ENCODE peak calls at places on chromosomes 7 and 10, in nine cellular contexts. B, R, H, C, K, V, T, U and I are unnamed samples.
A peak's percentile ranks its signal among the peaks of the same experiment; 100 is the strongest.

GRCh38 chr7:112021348-112022044 is 184.7 kb downstream of the DOCK4 start:
- DNase-seq in B (no peak), R (no peak), H (no peak), C (no peak), K (no peak), V (no peak), T (no peak), U (no peak), I (no peak)

GRCh38 chr7:16203065-16203464 is 218.3 kb downstream of the CRPPA start:
- DNase-seq in B (no peak), R (no peak), H (no peak), C (no peak), K (no peak), V (no peak), T (no peak), U (no peak), I (no peak)

GRCh38 chr7:38105874-38106483 is 72.1 kb upstream of the STARD3NL start:
- DNase-seq in B (no peak), R (no peak), H (peak; percentile 56), C (peak; percentile 63), K (no peak), V (peak; percentile 58), T (no peak), U (peak; percentile 67), I (peak; percentile 20)

GRCh38 chr7:89607797-89608196 is 546.5 kb upstream of the STEAP1 start:
- DNase-seq in B (no peak), R (no peak), H (no peak), C (no peak), K (no peak), V (no peak), T (no peak), U (no peak), I (no peak)

GRCh38 chr7:134031835-134032617 is 95.1 kb upstream of the LRGUK start:
- DNase-seq in B (no peak), R (no peak), H (no peak), C (no peak), K (no peak), V (no peak), T (no peak), U (peak; percentile 4), I (no peak)

GRCh38 chr7:2451171-2452073 is 24.8 kb downstream of the GRIFIN start:
- DNase-seq in B (peak; percentile 32), R (peak; percentile 87), H (peak; percentile 92), C (peak; percentile 66), K (peak; percentile 97), V (peak; percentile 88), T (peak; percentile 96), U (peak; percentile 83), I (peak; percentile 94)

GRCh38 chr7:5550385-5550784 is 126.8 kb upstream of the TNRC18 start:
- DNase-seq in B (no peak), R (no peak), H (no peak), C (no peak), K (no peak), V (no peak), T (no peak), U (no peak), I (no peak)

GRCh38 chr10:61834519-61834918 is 67.0 kb upstream of the ARID5B start:
- DNase-seq in B (no peak), R (no peak), H (no peak), C (no peak), K (no peak), V (no peak), T (no peak), U (no peak), I (no peak)

GRCh38 chr7:51666751-51667150 is 350.1 kb upstream of the COBL start:
- DNase-seq in B (no peak), R (no peak), H (no peak), C (no peak), K (no peak), V (no peak), T (no peak), U (no peak), I (no peak)
- TF ChIP-seq CTCF in B (no peak), R (no peak), H (no peak), C (no peak), K (no peak), V (no peak), T (no peak), U (no peak), I (no peak)

DNA sequence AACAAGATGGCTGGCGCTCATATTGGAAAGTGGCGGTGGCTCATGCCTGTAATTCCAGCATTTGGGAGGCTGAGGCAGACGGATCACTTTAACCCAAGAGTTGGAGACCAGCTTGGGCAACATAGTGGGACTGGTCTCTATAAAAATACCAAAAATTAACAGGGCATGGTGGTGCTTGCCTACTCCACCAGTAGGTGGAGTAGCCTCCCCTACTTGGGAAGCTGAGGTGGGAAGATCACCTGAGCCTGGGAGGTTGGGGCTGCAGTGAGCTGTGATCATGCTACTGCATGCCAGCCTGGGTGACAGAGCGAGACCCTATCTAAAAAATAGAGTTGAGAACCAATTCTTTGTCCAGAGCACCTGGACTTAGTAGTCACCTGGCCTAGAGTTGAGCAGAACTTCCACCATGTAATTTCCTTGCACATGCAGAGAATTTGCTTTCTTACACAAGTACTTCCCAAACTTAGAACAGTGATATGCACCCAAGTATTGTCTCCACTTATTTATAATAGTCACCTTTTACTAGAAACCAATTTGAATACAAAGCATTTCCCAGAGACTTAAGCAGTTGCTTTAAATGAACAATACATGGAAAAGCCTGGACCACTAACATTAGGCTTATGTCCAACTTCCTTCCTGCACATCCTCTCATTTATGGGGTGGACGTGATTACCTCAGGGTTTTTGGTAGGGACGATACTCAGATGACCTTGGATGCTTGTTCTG is 15.9 kb downstream of the LAMB4 start:
- DNase-seq in B (no peak), R (peak; percentile 52), H (no peak), C (no peak), K (no peak), V (peak; percentile 72), T (peak; percentile 50), U (no peak), I (no peak)
- TF ChIP-seq CTCF in B (no peak), R (peak; percentile 81), H (peak; percentile 76), C (peak; percentile 40), K (peak; percentile 31), V (peak; percentile 88), T (peak; percentile 84), U (peak; percentile 41), I (peak; percentile 67)

DNA sequence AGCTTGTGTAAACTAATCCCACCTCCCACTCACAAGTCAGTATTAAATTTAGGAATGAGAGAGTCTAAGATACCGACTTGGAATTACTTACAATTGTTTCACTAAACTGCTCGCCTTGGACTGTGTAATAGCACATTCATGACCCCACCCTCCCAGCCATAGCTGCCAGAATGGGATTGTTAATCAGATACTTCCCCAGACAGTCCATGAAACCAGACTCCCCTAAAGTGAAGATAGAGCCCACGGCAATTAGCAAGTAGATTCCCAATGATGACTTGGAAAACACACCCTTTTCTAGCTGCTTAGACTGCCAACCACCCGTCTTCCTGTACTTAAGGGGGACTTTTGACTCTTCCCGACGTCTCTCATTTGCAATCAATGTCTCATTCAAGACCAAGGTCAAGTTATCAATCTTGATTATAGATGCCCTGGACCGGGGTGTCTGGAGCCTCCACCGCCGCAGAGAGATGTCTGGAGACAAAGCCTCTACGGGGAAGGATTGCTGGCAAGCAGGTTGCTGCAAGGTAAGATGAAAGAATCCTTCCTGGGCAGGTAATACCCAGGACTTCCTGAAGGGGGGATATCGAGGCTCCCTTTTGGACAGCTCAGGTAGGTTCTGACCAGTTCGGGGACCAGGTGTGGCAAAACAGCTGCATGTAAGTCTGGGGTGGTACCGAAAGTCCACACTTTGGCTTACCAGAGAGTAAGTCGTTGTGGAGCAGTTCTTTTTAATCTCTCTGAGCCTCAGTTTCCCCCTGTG is 12.6 kb upstream of the CUX1 start:
- DNase-seq in B (no peak), R (peak; percentile 20), H (no peak), C (no peak), K (peak; percentile 41), V (peak; percentile 45), T (peak; percentile 84), U (no peak), I (no peak)
- TF ChIP-seq CTCF in B (no peak), R (peak; percentile 47), H (no peak), C (peak; percentile 19), K (peak; percentile 11), V (peak; percentile 50), T (peak; percentile 51), U (peak; percentile 19), I (peak; percentile 51)

DNA sequence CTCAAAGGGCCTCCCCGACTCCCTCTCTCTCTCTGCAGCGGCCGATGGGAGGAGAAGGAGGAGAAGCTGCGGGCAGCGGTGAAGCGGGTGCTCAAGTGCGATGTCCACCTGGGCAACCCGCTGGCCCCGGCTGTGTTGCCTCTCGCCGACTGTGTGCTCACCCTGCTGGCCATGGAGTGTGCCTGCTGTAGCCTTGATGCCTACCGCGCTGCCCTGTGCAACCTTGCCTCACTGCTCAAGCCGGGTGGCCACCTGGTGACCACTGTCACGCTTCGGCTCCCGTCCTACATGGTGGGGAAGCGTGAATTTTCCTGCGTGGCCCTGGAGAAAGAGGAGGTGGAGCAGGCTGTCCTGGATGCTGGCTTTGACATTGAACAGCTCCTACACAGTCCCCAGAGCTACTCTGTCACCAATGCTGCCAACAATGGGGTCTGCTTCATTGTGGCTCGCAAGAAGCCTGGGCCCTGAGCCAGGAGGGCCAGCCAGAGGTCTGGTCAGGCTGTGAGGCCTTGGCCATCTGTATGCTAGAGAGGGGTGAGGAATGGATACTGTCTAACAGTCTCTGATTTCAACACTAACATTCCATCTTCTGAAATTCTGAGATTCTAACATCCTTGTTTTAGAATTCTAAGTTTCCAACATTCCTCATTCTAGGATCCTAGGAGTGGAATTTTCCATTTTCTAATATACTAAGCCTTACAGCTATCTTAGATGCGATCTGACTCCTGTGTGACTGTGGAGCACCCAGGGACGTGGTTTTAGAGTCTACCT is 3.6 kb downstream of the INMT start:
- DNase-seq in B (no peak), R (no peak), H (no peak), C (no peak), K (no peak), V (no peak), T (no peak), U (peak; percentile 85), I (no peak)
- TF ChIP-seq CTCF in B (peak; percentile 15), R (no peak), H (no peak), C (no peak), K (no peak), V (no peak), T (no peak), U (peak; percentile 4), I (no peak)

GRCh38 chr10:125962200-125962599 is 65.8 kb downstream of the FANK1 start:
- DNase-seq in B (no peak), R (no peak), H (no peak), C (no peak), K (no peak), V (no peak), T (no peak), U (no peak), I (no peak)

GRCh38 chr10:125964558-125964957 is 68.2 kb downstream of the FANK1 start:
- DNase-seq in B (no peak), R (no peak), H (no peak), C (no peak), K (no peak), V (no peak), T (no peak), U (no peak), I (no peak)

GRCh38 chr10:125967533-125967932 is 71.2 kb downstream of the FANK1 start:
- DNase-seq in B (no peak), R (no peak), H (no peak), C (no peak), K (no peak), V (no peak), T (no peak), U (no peak), I (no peak)

GRCh38 chr10:125955766-125956165 is 59.4 kb downstream of the FANK1 start:
- DNase-seq in B (no peak), R (no peak), H (no peak), C (no peak), K (no peak), V (no peak), T (no peak), U (no peak), I (no peak)

GRCh38 chr10:125961743-125962142 is 65.4 kb downstream of the FANK1 start:
- DNase-seq in B (no peak), R (no peak), H (no peak), C (no peak), K (no peak), V (peak; percentile 24), T (no peak), U (no peak), I (no peak)
- TF ChIP-seq CTCF in B (no peak), R (peak; percentile 13), H (no peak), C (no peak), K (no peak), V (peak; percentile 15), T (peak; percentile 24), U (no peak), I (no peak)